ENCODE peak calls at places on chromosomes 2 and 18, in five cellular contexts. L is AG09309, A is PC-3, Q is stomach, K is RWPE2. V is an unnamed sample.
A peak's percentile ranks its signal among the peaks of the same experiment; 100 is the strongest.

GRCh38 chr2:55490554-55490953 is 29.0 kb upstream of the CFAP36 start:
- DNase-seq in L (no peak), A (peak; percentile 71), Q (peak; percentile 26), K (no peak), V (peak; percentile 89)

GRCh38 chr18:37176307-37176934 is 347.5 kb downstream of the KIAA1328 start:
- DNase-seq in L (no peak), A (peak; percentile 46), Q (no peak), K (no peak), V (no peak)

GRCh38 chr2:85959191-85959590 is 70.4 kb upstream of the ST3GAL5 start:
- DNase-seq in L (no peak), A (no peak), Q (no peak), K (no peak), V (no peak)

GRCh38 chr18:36756262-36756661 is 72.5 kb downstream of the TPGS2 start:
- DNase-seq in L (peak; percentile 62), A (no peak), Q (no peak), K (no peak), V (peak; percentile 55)

GRCh38 chr2:228613133-228613532 is 431.6 kb upstream of the SPHKAP start:
- DNase-seq in L (peak; percentile 73), A (peak; percentile 95), Q (no peak), K (no peak), V (peak; percentile 100)

GRCh38 chr2:136212426-136213378 is 94.8 kb upstream of the CXCR4 start:
- DNase-seq in L (no peak), A (no peak), Q (no peak), K (no peak), V (no peak)

GRCh38 chr18:79260510-79260909 is 135.2 kb upstream of the NFATC1 start:
- DNase-seq in L (no peak), A (no peak), Q (no peak), K (no peak), V (no peak)

GRCh38 chr2:184336688-184337087 is 261.6 kb upstream of the ZNF804A start:
- DNase-seq in L (no peak), A (peak; percentile 41), Q (no peak), K (no peak), V (peak; percentile 50)

GRCh38 chr18:31010601-31011000 is 31.9 kb downstream of the DSC3 start:
- DNase-seq in L (no peak), A (no peak), Q (no peak), K (no peak), V (no peak)

GRCh38 chr2:227188292-227188691 is 23.9 kb downstream of the COL4A3 start:
- DNase-seq in L (peak; percentile 17), A (peak; percentile 64), Q (no peak), K (no peak), V (peak; percentile 63)

GRCh38 chr2:72676341-72677025 is 149.3 kb downstream of the EXOC6B start:
- DNase-seq in L (no peak), A (no peak), Q (no peak), K (no peak), V (no peak)

GRCh38 chr2:196502413-196502812 is 137.1 kb upstream of the CCDC150 start:
- DNase-seq in L (no peak), A (peak; percentile 19), Q (no peak), K (no peak), V (no peak)

GRCh38 chr2:120231974-120232635 is 8.9 kb upstream of the TMEM185B start:
- DNase-seq in L (no peak), A (peak; percentile 22), Q (peak; percentile 60), K (no peak), V (peak; percentile 50)

GRCh38 chr2:210955591-210955990 is 399.2 kb downstream of the CPS1 start:
- DNase-seq in L (no peak), A (peak; percentile 76), Q (no peak), K (no peak), V (peak; percentile 37)

GRCh38 chr2:8481463-8482009 is 200.3 kb upstream of the ID2 start:
- DNase-seq in L (no peak), A (peak; percentile 16), Q (no peak), K (no peak), V (no peak)

GRCh38 chr2:129165001-129165400 is 814.5 kb upstream of the RAB6C start:
- DNase-seq in L (no peak), A (no peak), Q (no peak), K (no peak), V (peak; percentile 1)

GRCh38 chr2:240685771-240686371 is 3.2 kb upstream of the AQP12B start:
- DNase-seq in L (no peak), A (no peak), Q (no peak), K (no peak), V (no peak)

GRCh38 chr18:41456791-41457190 is 498.2 kb upstream of the PIK3C3 start:
- DNase-seq in L (no peak), A (peak; percentile 50), Q (no peak), K (no peak), V (no peak)

GRCh38 chr2:230849633-230850357 is 14.9 kb upstream of the ITM2C start:
- DNase-seq in L (no peak), A (peak; percentile 26), Q (peak; percentile 72), K (peak; percentile 61), V (peak; percentile 21)

GRCh38 chr2:58535182-58535581 is 294.1 kb upstream of the FANCL start:
- DNase-seq in L (no peak), A (no peak), Q (no peak), K (no peak), V (no peak)

GRCh38 chr18:50033004-50033403 is 161.9 kb downstream of the MYO5B start:
- DNase-seq in L (no peak), A (no peak), Q (no peak), K (no peak), V (no peak)

GRCh38 chr2:226999676-227000075 is 163.8 kb downstream of the RHBDD1 start:
- DNase-seq in L (no peak), A (no peak), Q (no peak), K (no peak), V (no peak)

GRCh38 chr2:99399063-99399462 is 61.9 kb downstream of the EIF5B start:
- DNase-seq in L (no peak), A (no peak), Q (no peak), K (no peak), V (no peak)

GRCh38 chr2:26805241-26805676 is 19.4 kb downstream of the CENPA start:
- DNase-seq in L (peak; percentile 63), A (peak; percentile 95), Q (no peak), K (peak; percentile 75), V (peak; percentile 93)

GRCh38 chr2:236168110-236169067 is at the start of gene GBX2:
- DNase-seq in L (no peak), A (peak; percentile 91), Q (no peak), K (peak; percentile 76), V (peak; percentile 40)

GRCh38 chr2:172842749-172843349 is 107.2 kb downstream of the RAPGEF4 start:
- DNase-seq in L (no peak), A (no peak), Q (no peak), K (no peak), V (no peak)

GRCh38 chr2:8685697-8686358 is 4.0 kb downstream of the ID2 start:
- DNase-seq in L (no peak), A (peak; percentile 78), Q (peak; percentile 77), K (no peak), V (no peak)

GRCh38 chr2:168180914-168181313 is 66.5 kb downstream of the STK39 start:
- DNase-seq in L (no peak), A (peak; percentile 41), Q (no peak), K (no peak), V (no peak)

GRCh38 chr2:45843136-45843535 is 191.7 kb downstream of the PRKCE start:
- DNase-seq in L (no peak), A (no peak), Q (no peak), K (no peak), V (no peak)
- H3K4me3 ChIP-seq in L (no peak overlapping the region), A (no peak overlapping the region), Q (no peak overlapping the region), K (no peak overlapping the region), V (no peak overlapping the region)

DNA sequence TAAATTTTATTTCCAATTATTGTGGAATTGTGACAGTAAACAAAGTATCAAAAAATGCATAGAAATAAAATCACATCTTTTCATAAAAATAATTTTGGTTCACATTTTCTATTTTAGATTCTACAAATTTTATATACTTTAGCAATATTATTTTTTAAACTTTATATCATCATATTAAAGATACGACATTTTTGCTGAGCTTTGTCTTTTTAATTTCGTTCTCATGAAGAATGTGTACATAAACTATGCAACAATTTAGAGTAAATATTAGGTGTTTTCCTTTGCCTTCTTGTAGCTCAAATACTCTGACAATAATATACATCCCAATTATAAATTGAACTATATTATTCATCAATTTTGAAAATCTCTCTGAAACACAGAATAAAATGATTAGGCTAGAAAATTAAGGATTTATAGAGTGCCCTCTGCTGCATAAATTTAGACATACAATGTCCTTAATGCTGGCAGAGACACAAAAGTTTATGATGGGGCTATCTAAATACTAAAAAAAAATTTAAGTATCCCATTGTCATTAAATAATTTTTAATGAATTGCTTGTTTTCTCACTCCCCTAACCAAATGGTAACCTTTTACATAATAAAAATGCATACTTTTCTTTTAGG is 45.7 kb downstream of the CCDC102B start:
- DNase-seq in L (no peak), A (peak; percentile 9), Q (no peak), K (no peak), V (peak; percentile 23)
- TF ChIP-seq CTCF in L (no peak), A (peak; percentile 55), Q (no peak), K (peak; percentile 54), V (peak; percentile 35)

GRCh38 chr2:200985806-200986205 is 22.3 kb upstream of the ORC2 start:
- DNase-seq in L (peak; percentile 46), A (no peak), Q (no peak), K (no peak), V (no peak)

GRCh38 chr2:200993097-200993496 is 29.6 kb upstream of the ORC2 start:
- DNase-seq in L (peak; percentile 41), A (no peak), Q (no peak), K (no peak), V (peak; percentile 28)

DNA sequence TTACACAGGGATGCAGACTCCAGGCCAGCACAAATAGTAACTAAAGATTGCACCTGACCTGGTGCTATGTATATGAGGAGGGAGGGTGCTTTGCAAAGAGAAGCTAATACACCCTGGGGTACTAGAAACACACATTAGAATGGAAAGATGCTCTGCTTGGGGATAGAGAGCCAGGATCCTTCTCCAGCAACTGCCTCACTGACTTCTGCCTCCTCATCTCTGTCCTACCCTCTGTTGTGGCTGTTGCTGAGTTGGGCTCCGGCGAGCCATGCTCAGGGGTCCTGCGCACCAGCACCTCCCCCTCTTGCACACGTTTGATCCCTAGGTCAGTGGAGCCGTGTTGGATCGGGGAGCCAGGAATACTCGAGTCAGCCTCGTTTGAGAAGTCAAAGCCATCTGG is 23.7 kb upstream of the ORC2 start:
- DNase-seq in L (no peak), A (no peak), Q (no peak), K (no peak), V (no peak)
- H3K4me3 ChIP-seq in L (no peak overlapping the region), A (no peak overlapping the region), Q (no peak overlapping the region), K (no peak overlapping the region), V (no peak overlapping the region)

DNA sequence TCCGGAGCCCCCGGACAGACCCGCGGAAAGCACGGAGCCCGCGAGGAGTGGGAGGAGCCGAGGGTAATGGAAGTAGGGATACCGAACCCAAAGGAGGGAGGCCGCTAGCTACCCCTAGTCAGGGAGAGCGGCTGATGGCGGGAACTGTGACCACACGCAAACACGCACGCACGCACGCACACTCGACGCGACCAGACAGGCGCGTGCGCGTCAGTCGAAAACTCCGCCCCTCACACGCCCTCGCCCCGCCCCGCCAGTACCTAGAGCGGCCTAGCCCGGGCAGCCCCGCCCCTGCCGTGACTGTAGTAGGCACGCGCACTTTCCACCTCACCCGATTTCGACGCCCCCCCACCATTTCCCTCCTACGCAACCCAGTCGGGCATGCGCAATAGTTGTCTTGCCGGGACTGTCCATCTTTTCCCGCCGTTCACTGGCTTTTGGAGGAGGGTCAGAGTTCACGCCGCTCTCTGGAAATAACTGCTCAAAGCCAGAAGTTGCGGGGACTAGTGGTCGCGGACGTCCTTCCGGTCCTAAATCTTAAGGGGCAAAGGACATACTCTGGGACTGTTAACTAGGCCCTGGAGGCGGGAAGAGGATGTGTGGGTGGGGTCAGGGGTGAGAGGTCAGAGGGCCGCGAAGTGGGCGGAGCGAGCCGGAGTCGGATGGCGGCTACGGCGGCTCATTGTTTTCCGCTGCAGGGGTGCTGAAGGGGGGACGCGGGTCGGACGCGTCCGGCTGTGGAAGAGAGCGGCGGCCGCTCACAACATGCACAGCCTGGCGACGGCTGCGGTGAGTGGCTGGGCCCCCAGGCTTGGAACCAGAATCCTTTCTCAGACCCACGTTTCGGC is at the start of the genes CNOT9 and USP37:
- DNase-seq in L (peak; percentile 86), A (peak; percentile 98), Q (peak; percentile 100), K (peak; percentile 99), V (peak; percentile 97)
- TF ChIP-seq CTCF in L (no peak), A (no peak), Q (no peak), K (no peak), V (no peak)